ENCODE peak calls at places on chromosome 7, in nine cellular contexts. P is mammary epithelial cell, W is GM23248, X is DND-41, Y is H9, N is neuronal stem cell, B is NT2/D1, V is SK-N-SH, I is fibroblast of lung. T is an unnamed sample.
A peak's percentile ranks its signal among the peaks of the same experiment; 100 is the strongest.

GRCh38 chr7:6315786-6316185 is 43.4 kb upstream of the CYTH3 start:
- DNase-seq in P (no peak), W (no peak), X (no peak), Y (no peak), N (no peak), B (no peak), V (no peak), I (no peak), T (no peak)

GRCh38 chr7:44279286-44279685 is 46.1 kb downstream of the CAMK2B start:
- DNase-seq in P (no peak), W (no peak), X (no peak), Y (no peak), N (no peak), B (no peak), V (peak; percentile 67), I (no peak), T (no peak)

GRCh38 chr7:17307033-17307432 is 8.6 kb downstream of the AHR start:
- DNase-seq in P (no peak), W (peak; percentile 60), X (no peak), Y (no peak), N (no peak), B (no peak), V (no peak), I (peak; percentile 42), T (peak; percentile 68)

GRCh38 chr7:2644514-2645273 is 12.9 kb downstream of the TTYH3 start:
- DNase-seq in P (no peak), W (no peak), X (no peak), Y (no peak), N (no peak), B (no peak), V (peak; percentile 74), I (no peak), T (no peak)

GRCh38 chr7:142134944-142135343 is 23.4 kb downstream of the MGAM2 start:
- DNase-seq in P (no peak), W (no peak), X (no peak), Y (no peak), N (no peak), B (no peak), V (no peak), I (no peak), T (no peak)

GRCh38 chr7:99027241-99027640 is 116.7 kb downstream of the SMURF1 start:
- DNase-seq in P (no peak), W (no peak), X (no peak), Y (no peak), N (no peak), B (no peak), V (no peak), I (peak; percentile 48), T (no peak)

GRCh38 chr7:5218564-5219360 is 28.7 kb downstream of the WIPI2 start:
- DNase-seq in P (no peak), W (no peak), X (no peak), Y (no peak), N (no peak), B (no peak), V (no peak), I (no peak), T (no peak)

GRCh38 chr7:157020514-157021070 is 10.1 kb upstream of the MNX1 start:
- DNase-seq in P (no peak), W (no peak), X (no peak), Y (peak; percentile 41), N (no peak), B (no peak), V (peak; percentile 64), I (no peak), T (no peak)

GRCh38 chr7:2260820-2261219 is 18.8 kb downstream of the NUDT1 start:
- DNase-seq in P (peak; percentile 88), W (no peak), X (no peak), Y (no peak), N (no peak), B (no peak), V (peak; percentile 90), I (no peak), T (peak; percentile 8)

GRCh38 chr7:46616636-46617035 is 695.6 kb upstream of the IGFBP3 start:
- DNase-seq in P (peak; percentile 55), W (peak; percentile 20), X (no peak), Y (no peak), N (no peak), B (no peak), V (no peak), I (no peak), T (peak; percentile 27)

GRCh38 chr7:105652359-105652993 is 71.2 kb upstream of the EFCAB10 start:
- DNase-seq in P (peak; percentile 43), W (peak; percentile 86), X (peak; percentile 77), Y (peak; percentile 91), N (peak; percentile 51), B (peak; percentile 77), V (peak; percentile 91), I (peak; percentile 78), T (peak; percentile 92)

GRCh38 chr7:155490697-155491628 is 33.0 kb downstream of the EN2 start:
- DNase-seq in P (no peak), W (peak; percentile 57), X (no peak), Y (peak; percentile 75), N (no peak), B (no peak), V (peak; percentile 71), I (no peak), T (no peak)

GRCh38 chr7:23205861-23206510 is 24.1 kb downstream of the NUP42 start:
- DNase-seq in P (no peak), W (no peak), X (no peak), Y (peak; percentile 41), N (no peak), B (no peak), V (peak; percentile 41), I (no peak), T (no peak)

GRCh38 chr7:102934267-102934666 is 21.5 kb downstream of the LRRC17 start:
- DNase-seq in P (no peak), W (peak; percentile 29), X (no peak), Y (no peak), N (no peak), B (no peak), V (no peak), I (no peak), T (no peak)

GRCh38 chr7:128266891-128267839 is 26.1 kb downstream of the LEP start:
- DNase-seq in P (peak; percentile 67), W (peak; percentile 70), X (no peak), Y (peak; percentile 85), N (peak; percentile 32), B (peak; percentile 60), V (peak; percentile 90), I (peak; percentile 61), T (peak; percentile 78)

GRCh38 chr7:22805227-22805626 is 17.4 kb downstream of the TOMM7 start:
- DNase-seq in P (no peak), W (no peak), X (no peak), Y (no peak), N (no peak), B (no peak), V (no peak), I (no peak), T (no peak)

GRCh38 chr7:139916717-139917395 is 87.8 kb downstream of the TBXAS1 start:
- DNase-seq in P (no peak), W (peak; percentile 9), X (no peak), Y (no peak), N (no peak), B (no peak), V (no peak), I (peak; percentile 21), T (no peak)

GRCh38 chr7:6589151-6589828 is 531 bp upstream of the INTS15 start:
- DNase-seq in P (no peak), W (no peak), X (no peak), Y (no peak), N (no peak), B (no peak), V (no peak), I (no peak), T (no peak)

GRCh38 chr7:41297167-41297566 is 405.7 kb downstream of the INHBA start:
- DNase-seq in P (no peak), W (no peak), X (no peak), Y (no peak), N (no peak), B (peak; percentile 16), V (no peak), I (no peak), T (no peak)

GRCh38 chr7:125878235-125878928 is 948.8 kb upstream of the POT1 start:
- DNase-seq in P (no peak), W (no peak), X (no peak), Y (no peak), N (no peak), B (no peak), V (no peak), I (no peak), T (no peak)
- H3K9me3 ChIP-seq in P (no peaks in the 10 kb centered on the region), W (no peaks in the 10 kb centered on the region), X (no peaks in the 10 kb centered on the region), Y (peaks cover 7% of the 10 kb centered on the region), N (no peaks in the 10 kb centered on the region), B (peaks cover 18% of the 10 kb centered on the region), V (peaks cover 12% of the 10 kb centered on the region), I (no peaks in the 10 kb centered on the region), T (peaks cover 4% of the 10 kb centered on the region)

GRCh38 chr7:34091330-34091917 is 186.1 kb downstream of the BMPER start:
- DNase-seq in P (peak; percentile 42), W (peak; percentile 70), X (no peak), Y (peak; percentile 37), N (peak; percentile 29), B (peak; percentile 79), V (peak; percentile 33), I (peak; percentile 77), T (peak; percentile 74)
- H3K9ac ChIP-seq in P (no peak overlapping the region), W (no peak overlapping the region), X (no peak overlapping the region), Y (no peak overlapping the region), N (no peak overlapping the region), B (no peak overlapping the region), V (no peak overlapping the region), I (no peak overlapping the region), T (peak overlapping the region; percentile 28)

DNA sequence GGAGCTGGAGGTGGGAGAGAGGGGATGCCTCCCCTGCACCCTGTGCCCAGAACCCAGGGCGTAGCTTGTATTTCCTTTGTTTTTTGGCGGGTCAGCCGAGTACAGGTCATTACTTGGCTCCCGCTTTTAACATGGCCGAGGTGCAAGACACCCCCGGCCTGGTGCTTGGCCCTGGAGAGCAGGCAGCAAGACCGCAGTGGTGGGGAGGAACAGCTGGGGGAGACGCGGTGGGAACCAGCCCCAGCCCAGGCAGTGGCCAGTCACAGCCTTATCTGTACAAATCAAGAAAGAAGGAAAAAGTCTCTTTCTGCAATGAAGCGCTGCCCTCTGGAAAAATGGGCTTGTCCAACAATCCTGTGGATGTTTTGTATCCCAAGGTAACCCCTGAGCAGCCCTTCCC is 99.1 kb downstream of the TAX1BP1 start:
- DNase-seq in P (no peak), W (no peak), X (no peak), Y (no peak), N (no peak), B (no peak), V (peak; percentile 19), I (no peak), T (no peak)
- H3K4me1 ChIP-seq in P (no peaks in the 10 kb centered on the region), W (no peaks in the 10 kb centered on the region), X (no peaks in the 10 kb centered on the region), Y (no peaks in the 10 kb centered on the region), N (no peaks in the 10 kb centered on the region), B (peaks cover 4% of the 10 kb centered on the region), V (no peaks in the 10 kb centered on the region), I (no peaks in the 10 kb centered on the region), T (no peaks in the 10 kb centered on the region)

GRCh38 chr7:158237672-158238335 is 349.8 kb downstream of the PTPRN2 start:
- DNase-seq in P (no peak), W (no peak), X (no peak), Y (no peak), N (no peak), B (no peak), V (no peak), I (no peak), T (no peak)
- H3K9me3 ChIP-seq in P (peaks cover 29% of the 10 kb centered on the region), W (no peaks in the 10 kb centered on the region), X (no peaks in the 10 kb centered on the region), Y (no peaks in the 10 kb centered on the region), N (no peaks in the 10 kb centered on the region), B (no peaks in the 10 kb centered on the region), V (peaks cover 11% of the 10 kb centered on the region), I (no peaks in the 10 kb centered on the region), T (peaks cover 2% of the 10 kb centered on the region)

T was measured in adipocyte.